ENCODE peak calls at places on chromosomes 13 and 19, in nine cellular contexts. X, N, M, A, S, P, B, G and Z are unnamed samples. For H3K4me1, the result is how much of the 10 kb centered on the place peaks cover.

GRCh38 chr19:14561832-14562351 is 10.0 kb downstream of the NDUFB7 start:
- DNase-seq in X (peak), N (peak), M (no peak), A (peak), S (no peak), P (peak), B (peak), G (no peak), Z (peak)

GRCh38 chr19:6464070-6464873 is at the start of gene CRB3:
- DNase-seq in X (peak), N (no peak), M (peak), A (no peak), S (peak), P (no peak), B (peak), G (peak), Z (no peak)

GRCh38 chr13:78598382-78598781 is 5.0 kb downstream of the POU4F1 start:
- DNase-seq in X (no peak), N (no peak), M (no peak), A (no peak), S (no peak), P (no peak), B (no peak), G (peak), Z (no peak)

GRCh38 chr13:42377640-42378382 is 105.9 kb downstream of the AKAP11 start:
- DNase-seq in X (no peak), N (no peak), M (no peak), A (no peak), S (peak), P (no peak), B (no peak), G (no peak), Z (no peak)

GRCh38 chr13:97753942-97754670 is 199.4 kb upstream of the IPO5 start:
- DNase-seq in X (no peak), N (no peak), M (no peak), A (no peak), S (no peak), P (no peak), B (peak), G (peak), Z (no peak)

GRCh38 chr19:17706750-17707181 is 12.5 kb upstream of the MAP1S start:
- DNase-seq in X (no peak), N (no peak), M (no peak), A (peak), S (no peak), P (peak), B (peak), G (peak), Z (no peak)

GRCh38 chr19:5447700-5448311 is 7.4 kb upstream of the ZNRF4 start:
- DNase-seq in X (no peak), N (no peak), M (no peak), A (no peak), S (no peak), P (no peak), B (no peak), G (no peak), Z (no peak)

GRCh38 chr13:27449081-27449603 is 1.2 kb downstream of the MTIF3 start:
- DNase-seq in X (no peak), N (no peak), M (no peak), A (peak), S (peak), P (no peak), B (no peak), G (no peak), Z (no peak)

GRCh38 chr13:31951215-31951678 is 80.3 kb upstream of the FRY start:
- DNase-seq in X (peak), N (peak), M (peak), A (no peak), S (peak), P (peak), B (no peak), G (no peak), Z (no peak)
- H3K4me1 ChIP-seq in X (under half), N (under half), M (under half), A (under half), S (under half), P (under half), B (under half), G (under half), Z (under half)

DNA sequence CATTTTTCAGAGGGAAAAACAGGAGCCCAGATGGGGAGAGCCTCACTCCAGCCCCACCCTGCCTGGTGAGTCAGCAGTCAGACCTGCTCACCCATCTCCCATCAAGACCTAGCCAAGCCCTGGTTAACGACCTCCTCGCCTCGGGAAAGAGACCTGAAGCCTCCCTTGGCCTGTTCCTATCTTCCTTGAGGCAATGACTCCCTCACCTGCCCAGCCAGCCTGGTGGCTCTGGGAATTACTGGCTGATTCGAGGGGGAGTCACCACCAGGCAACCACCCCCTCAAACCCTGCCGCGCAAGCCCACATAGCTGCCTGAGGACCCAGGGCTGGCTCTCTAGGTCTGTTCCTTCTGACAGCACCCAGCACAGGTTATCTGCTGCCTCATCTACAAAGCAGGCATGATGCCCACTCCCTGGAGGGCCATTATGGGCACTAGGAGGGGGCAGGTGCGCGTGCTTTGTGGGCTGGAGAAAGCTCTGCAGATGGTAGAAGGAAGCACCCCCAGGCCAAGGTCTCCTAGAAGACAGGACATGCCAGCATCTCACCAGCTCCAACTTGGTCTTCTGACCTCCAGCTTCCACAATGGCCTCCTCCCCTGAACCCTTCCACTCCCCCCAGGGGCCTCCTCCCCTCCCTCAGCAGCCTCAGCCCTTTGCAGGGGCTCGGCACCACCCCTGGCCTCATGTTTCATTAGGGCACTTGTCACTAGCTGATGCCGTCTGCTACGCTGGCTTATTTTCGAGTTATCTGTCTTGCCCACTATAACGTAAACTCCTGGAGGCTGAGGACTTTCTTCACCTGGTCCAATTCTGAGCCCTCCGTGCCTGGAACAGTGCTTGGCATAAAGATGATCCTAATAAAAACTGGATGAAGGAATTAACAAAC is 10.4 kb downstream of the DEDD2 start:
- DNase-seq in X (no peak), N (no peak), M (peak), A (peak), S (peak), P (peak), B (no peak), G (no peak), Z (no peak)
- H3K4me1 ChIP-seq in X (under half), N (under half), M (under half), A (under half), S (under half), P (under half), B (under half), G (under half), Z (under half)

GRCh38 chr13:100387416-100387815 is 201.2 kb downstream of the GGACT start:
- DNase-seq in X (no peak), N (no peak), M (no peak), A (no peak), S (no peak), P (no peak), B (no peak), G (no peak), Z (no peak)
- H3K4me1 ChIP-seq in X (under half), N (under half), M (under half), A (under half), S (under half), P (under half), B (under half), G (under half), Z (under half)

DNA sequence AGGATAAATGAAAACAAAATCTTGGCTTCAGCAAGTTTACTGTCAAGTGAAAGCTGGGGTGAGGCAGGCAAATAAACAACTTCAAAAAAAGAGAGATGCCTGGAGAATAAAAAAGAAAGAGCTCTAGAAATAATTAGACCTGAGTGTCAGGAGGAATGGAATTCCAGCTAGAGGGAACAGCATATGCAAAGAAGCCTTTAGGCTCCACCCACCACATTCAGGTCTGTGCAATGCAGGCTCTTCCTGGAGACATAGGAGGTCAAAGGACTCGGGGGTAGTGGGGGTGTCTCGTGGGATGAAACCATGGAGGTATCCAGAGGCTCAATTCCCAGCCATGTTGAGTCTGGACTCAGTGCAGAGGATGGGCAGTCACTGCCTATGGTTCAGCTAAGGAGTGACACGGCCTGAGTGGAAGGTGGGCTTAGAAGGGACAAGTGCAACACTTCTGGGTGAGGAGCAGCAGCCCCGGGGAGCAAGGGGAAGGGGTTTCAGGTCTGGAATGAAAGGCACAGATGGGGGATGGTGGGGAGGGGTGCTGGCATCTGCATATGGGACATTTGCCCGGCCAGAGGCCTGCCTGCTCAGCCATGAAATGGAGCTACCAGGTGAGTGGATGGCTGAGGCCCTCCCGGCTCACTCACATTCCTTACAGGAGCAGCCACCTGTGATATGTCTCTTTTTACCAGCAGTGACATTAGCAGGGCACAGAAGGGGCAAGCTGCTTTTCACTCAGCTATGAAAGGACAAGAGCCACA is 12.3 kb downstream of the LATS2 start:
- DNase-seq in X (no peak), N (no peak), M (no peak), A (no peak), S (no peak), P (no peak), B (no peak), G (no peak), Z (no peak)
- H3K4me1 ChIP-seq in X (under half), N (under half), M (under half), A (under half), S (under half), P (under half), B (under half), G (under half), Z (under half)

DNA sequence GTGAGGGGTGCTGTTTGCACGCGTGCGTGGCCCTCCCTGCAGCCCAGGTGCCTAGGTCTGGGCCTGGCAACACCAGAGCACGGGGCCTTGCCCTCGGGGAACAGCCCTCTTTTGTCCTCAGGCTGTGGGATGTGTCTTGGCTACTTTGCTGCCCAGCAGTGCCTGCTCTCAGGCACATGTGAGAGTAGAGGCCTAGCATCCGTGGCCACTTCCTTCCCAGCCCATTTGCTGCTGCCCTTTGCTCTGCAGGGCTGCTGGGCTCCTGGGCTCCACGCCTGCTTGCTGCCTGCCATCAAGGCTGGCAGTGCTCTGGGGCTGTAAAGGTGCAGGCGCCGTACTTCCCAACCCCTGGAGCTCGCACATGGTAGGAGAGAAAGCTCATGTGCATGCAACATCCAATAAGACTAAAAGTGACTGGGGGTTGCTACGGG is 46.6 kb downstream of the CAPN12 start:
- DNase-seq in X (no peak), N (no peak), M (no peak), A (no peak), S (peak), P (no peak), B (no peak), G (no peak), Z (no peak)
- H3K4me1 ChIP-seq in X (half or more), N (half or more), M (under half), A (under half), S (under half), P (under half), B (under half), G (under half), Z (half or more)

GRCh38 chr19:34180273-34180672 is 8.0 kb downstream of the LSM14A start:
- DNase-seq in X (no peak), N (no peak), M (no peak), A (no peak), S (no peak), P (no peak), B (no peak), G (no peak), Z (no peak)

GRCh38 chr19:34181111-34181864 is 9.0 kb downstream of the LSM14A start:
- DNase-seq in X (no peak), N (no peak), M (peak), A (no peak), S (no peak), P (no peak), B (no peak), G (no peak), Z (no peak)

GRCh38 chr19:34179066-34179465 is 6.8 kb downstream of the LSM14A start:
- DNase-seq in X (no peak), N (no peak), M (no peak), A (no peak), S (no peak), P (no peak), B (no peak), G (no peak), Z (no peak)

GRCh38 chr19:34182125-34182524 is 9.8 kb downstream of the LSM14A start:
- DNase-seq in X (no peak), N (no peak), M (no peak), A (no peak), S (no peak), P (no peak), B (no peak), G (no peak), Z (no peak)

GRCh38 chr19:34180709-34181108 is 8.4 kb downstream of the LSM14A start:
- DNase-seq in X (no peak), N (no peak), M (no peak), A (no peak), S (no peak), P (no peak), B (no peak), G (no peak), Z (no peak)
- H3K4me1 ChIP-seq in X (half or more), N (half or more), M (half or more), A (half or more), S (under half), P (under half), B (under half), G (under half), Z (half or more)

DNA sequence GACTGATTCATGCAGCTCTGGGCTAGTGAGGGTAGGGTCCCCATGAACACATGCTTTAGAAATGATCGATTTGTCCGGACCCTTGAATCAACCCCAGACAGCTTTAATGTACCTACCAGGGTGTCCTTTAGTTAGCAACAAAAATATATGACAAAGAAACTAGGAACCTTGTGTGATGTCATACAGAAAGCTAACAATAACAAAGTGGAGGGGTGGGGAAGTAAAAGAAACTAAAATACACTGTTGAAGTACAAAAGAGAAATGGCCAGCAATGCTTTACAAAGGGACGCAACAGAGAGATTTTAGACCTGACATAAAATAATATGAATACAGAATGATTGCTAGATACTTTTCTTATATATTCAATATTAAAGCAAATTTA is 40.0 kb downstream of the DZIP1 start:
- DNase-seq in X (no peak), N (no peak), M (no peak), A (no peak), S (no peak), P (peak), B (no peak), G (no peak), Z (no peak)
- H3K4me1 ChIP-seq in X (under half), N (under half), M (under half), A (under half), S (under half), P (under half), B (under half), G (under half), Z (under half)

DNA sequence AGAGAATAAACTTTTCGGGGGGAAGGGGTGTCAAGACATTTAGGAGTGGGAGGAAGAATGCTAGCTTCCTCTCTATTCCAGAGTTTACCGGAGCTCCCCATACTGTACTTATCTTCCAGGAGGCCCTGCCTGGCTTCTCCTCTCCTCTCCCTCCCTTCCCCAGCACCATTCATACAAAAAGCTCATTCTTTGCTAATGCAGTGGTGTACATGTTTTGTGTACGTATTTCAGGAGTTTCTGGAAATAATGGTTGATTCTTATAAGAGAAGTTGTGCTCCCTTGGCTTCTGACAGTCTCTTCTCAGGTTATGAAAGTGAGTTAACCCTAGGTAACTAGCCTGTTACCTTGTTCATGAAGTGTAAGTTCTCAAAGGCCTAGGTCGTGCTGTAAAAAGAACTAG is 7.1 kb downstream of the SAMD4B start:
- DNase-seq in X (no peak), N (no peak), M (no peak), A (no peak), S (no peak), P (no peak), B (no peak), G (no peak), Z (no peak)
- H3K4me1 ChIP-seq in X (under half), N (under half), M (under half), A (half or more), S (under half), P (under half), B (under half), G (under half), Z (under half)

DNA sequence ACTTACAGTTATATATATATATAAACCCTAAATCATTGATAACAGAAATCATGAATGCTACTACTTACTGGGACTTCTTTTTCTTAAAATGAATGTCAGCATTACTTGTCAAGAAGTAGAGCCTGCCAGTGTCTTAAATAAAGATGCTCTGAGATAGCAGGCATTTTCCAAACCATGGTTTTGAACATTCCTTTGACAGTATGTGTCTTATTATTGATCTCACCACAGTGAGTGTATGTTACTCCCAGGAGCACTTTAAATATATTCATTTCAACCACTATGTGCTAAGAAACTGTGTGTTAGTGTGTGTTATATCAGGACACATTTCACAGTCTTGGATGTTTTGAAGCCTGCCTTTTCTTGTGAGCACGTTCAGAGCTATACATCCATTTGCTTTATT is 28.2 kb downstream of the TNFRSF19 start:
- DNase-seq in X (no peak), N (no peak), M (no peak), A (no peak), S (no peak), P (peak), B (no peak), G (no peak), Z (no peak)
- H3K4me1 ChIP-seq in X (under half), N (under half), M (under half), A (under half), S (under half), P (under half), B (under half), G (under half), Z (under half)